ENCODE peak calls at places on chromosomes 11 and 22, in five cellular contexts. One of them, this sample, is unnamed.

GRCh38 chr11:6609502-6610015 is 2.5 kb downstream of the TAF10 start:
- DNase-seq in epithelial cell of esophagus: no peak
- DNase-seq in activated gamma-delta T cell treated with Interleukin-2 at 50 U/mL for 16 hours: no peak
- DNase-seq in NCI-H2081: no peak
- DNase-seq in stimulated activated CD4-positive, alpha-beta T cell treated with anti-CD3 and anti-CD28 coated beads, Interleukin-12 subunit alpha, Interleukin-12 subunit beta, amount 100 ng/mL, for 48 hours: no peak
- DNase-seq in this sample: no peak

GRCh38 chr11:2374456-2375201 is 2.5 kb upstream of the CD81 start:
- DNase-seq in epithelial cell of esophagus: no peak
- DNase-seq in activated gamma-delta T cell treated with Interleukin-2 at 50 U/mL for 16 hours: no peak
- DNase-seq in NCI-H2081: no peak
- DNase-seq in stimulated activated CD4-positive, alpha-beta T cell treated with anti-CD3 and anti-CD28 coated beads, Interleukin-12 subunit alpha, Interleukin-12 subunit beta, amount 100 ng/mL, for 48 hours: no peak
- DNase-seq in this sample: no peak

GRCh38 chr11:114819028-114819427 is 140.7 kb downstream of the NXPE2 start:
- DNase-seq in epithelial cell of esophagus: no peak
- DNase-seq in activated gamma-delta T cell treated with Interleukin-2 at 50 U/mL for 16 hours: no peak
- DNase-seq in NCI-H2081: no peak
- DNase-seq in stimulated activated CD4-positive, alpha-beta T cell treated with anti-CD3 and anti-CD28 coated beads, Interleukin-12 subunit alpha, Interleukin-12 subunit beta, amount 100 ng/mL, for 48 hours: no peak
- DNase-seq in this sample: no peak

GRCh38 chr22:49303061-49303735 is 524.5 kb downstream of the BRD1 start:
- DNase-seq in epithelial cell of esophagus: no peak
- DNase-seq in activated gamma-delta T cell treated with Interleukin-2 at 50 U/mL for 16 hours: no peak
- DNase-seq in NCI-H2081: no peak
- DNase-seq in stimulated activated CD4-positive, alpha-beta T cell treated with anti-CD3 and anti-CD28 coated beads, Interleukin-12 subunit alpha, Interleukin-12 subunit beta, amount 100 ng/mL, for 48 hours: no peak
- DNase-seq in this sample: no peak

GRCh38 chr22:17243524-17243923 is 24.3 kb upstream of the ADA2 start:
- DNase-seq in epithelial cell of esophagus: peak
- DNase-seq in activated gamma-delta T cell treated with Interleukin-2 at 50 U/mL for 16 hours: no peak
- DNase-seq in NCI-H2081: no peak
- DNase-seq in stimulated activated CD4-positive, alpha-beta T cell treated with anti-CD3 and anti-CD28 coated beads, Interleukin-12 subunit alpha, Interleukin-12 subunit beta, amount 100 ng/mL, for 48 hours: no peak
- DNase-seq in this sample: no peak

GRCh38 chr11:128196235-128196634 is 391.1 kb downstream of the ETS1 start:
- DNase-seq in epithelial cell of esophagus: no peak
- DNase-seq in activated gamma-delta T cell treated with Interleukin-2 at 50 U/mL for 16 hours: no peak
- DNase-seq in NCI-H2081: no peak
- DNase-seq in stimulated activated CD4-positive, alpha-beta T cell treated with anti-CD3 and anti-CD28 coated beads, Interleukin-12 subunit alpha, Interleukin-12 subunit beta, amount 100 ng/mL, for 48 hours: no peak
- DNase-seq in this sample: no peak

GRCh38 chr11:102451693-102452460 is 688 bp downstream of the TMEM123 start:
- DNase-seq in epithelial cell of esophagus: peak
- DNase-seq in activated gamma-delta T cell treated with Interleukin-2 at 50 U/mL for 16 hours: peak
- DNase-seq in NCI-H2081: peak
- DNase-seq in stimulated activated CD4-positive, alpha-beta T cell treated with anti-CD3 and anti-CD28 coated beads, Interleukin-12 subunit alpha, Interleukin-12 subunit beta, amount 100 ng/mL, for 48 hours: peak
- DNase-seq in this sample: peak

GRCh38 chr11:6410695-6411430 is 8.0 kb downstream of the APBB1 start:
- DNase-seq in epithelial cell of esophagus: no peak
- DNase-seq in activated gamma-delta T cell treated with Interleukin-2 at 50 U/mL for 16 hours: no peak
- DNase-seq in NCI-H2081: no peak
- DNase-seq in stimulated activated CD4-positive, alpha-beta T cell treated with anti-CD3 and anti-CD28 coated beads, Interleukin-12 subunit alpha, Interleukin-12 subunit beta, amount 100 ng/mL, for 48 hours: no peak
- DNase-seq in this sample: no peak

GRCh38 chr22:23070418-23071162 is at the start of gene GNAZ:
- DNase-seq in epithelial cell of esophagus: no peak
- DNase-seq in activated gamma-delta T cell treated with Interleukin-2 at 50 U/mL for 16 hours: no peak
- DNase-seq in NCI-H2081: no peak
- DNase-seq in stimulated activated CD4-positive, alpha-beta T cell treated with anti-CD3 and anti-CD28 coated beads, Interleukin-12 subunit alpha, Interleukin-12 subunit beta, amount 100 ng/mL, for 48 hours: no peak
- DNase-seq in this sample: peak

GRCh38 chr22:19446603-19447387 is 716 bp downstream of the C22orf39 start:
- DNase-seq in epithelial cell of esophagus: no peak
- DNase-seq in activated gamma-delta T cell treated with Interleukin-2 at 50 U/mL for 16 hours: no peak
- DNase-seq in NCI-H2081: no peak
- DNase-seq in stimulated activated CD4-positive, alpha-beta T cell treated with anti-CD3 and anti-CD28 coated beads, Interleukin-12 subunit alpha, Interleukin-12 subunit beta, amount 100 ng/mL, for 48 hours: no peak
- DNase-seq in this sample: peak

GRCh38 chr11:8354622-8355417 is 91.1 kb upstream of the LMO1 start:
- DNase-seq in epithelial cell of esophagus: peak
- DNase-seq in activated gamma-delta T cell treated with Interleukin-2 at 50 U/mL for 16 hours: no peak
- DNase-seq in NCI-H2081: peak
- DNase-seq in stimulated activated CD4-positive, alpha-beta T cell treated with anti-CD3 and anti-CD28 coated beads, Interleukin-12 subunit alpha, Interleukin-12 subunit beta, amount 100 ng/mL, for 48 hours: no peak
- DNase-seq in this sample: no peak

GRCh38 chr22:32987081-32987631 is 71.0 kb downstream of the SYN3 start:
- DNase-seq in epithelial cell of esophagus: peak
- DNase-seq in activated gamma-delta T cell treated with Interleukin-2 at 50 U/mL for 16 hours: no peak
- DNase-seq in NCI-H2081: no peak
- DNase-seq in stimulated activated CD4-positive, alpha-beta T cell treated with anti-CD3 and anti-CD28 coated beads, Interleukin-12 subunit alpha, Interleukin-12 subunit beta, amount 100 ng/mL, for 48 hours: no peak
- DNase-seq in this sample: no peak

GRCh38 chr11:123030517-123030916 is 31.4 kb downstream of the HSPA8 start:
- DNase-seq in epithelial cell of esophagus: no peak
- DNase-seq in activated gamma-delta T cell treated with Interleukin-2 at 50 U/mL for 16 hours: no peak
- DNase-seq in NCI-H2081: no peak
- DNase-seq in stimulated activated CD4-positive, alpha-beta T cell treated with anti-CD3 and anti-CD28 coated beads, Interleukin-12 subunit alpha, Interleukin-12 subunit beta, amount 100 ng/mL, for 48 hours: no peak
- DNase-seq in this sample: no peak

GRCh38 chr11:134049303-134049702 is 19.6 kb upstream of the JAM3 start:
- DNase-seq in epithelial cell of esophagus: no peak
- DNase-seq in activated gamma-delta T cell treated with Interleukin-2 at 50 U/mL for 16 hours: no peak
- DNase-seq in NCI-H2081: no peak
- DNase-seq in stimulated activated CD4-positive, alpha-beta T cell treated with anti-CD3 and anti-CD28 coated beads, Interleukin-12 subunit alpha, Interleukin-12 subunit beta, amount 100 ng/mL, for 48 hours: no peak
- DNase-seq in this sample: peak

GRCh38 chr11:10304495-10305261 is at the start of gene ADM:
- DNase-seq in epithelial cell of esophagus: peak
- DNase-seq in activated gamma-delta T cell treated with Interleukin-2 at 50 U/mL for 16 hours: peak
- DNase-seq in NCI-H2081: peak
- DNase-seq in stimulated activated CD4-positive, alpha-beta T cell treated with anti-CD3 and anti-CD28 coated beads, Interleukin-12 subunit alpha, Interleukin-12 subunit beta, amount 100 ng/mL, for 48 hours: no peak
- DNase-seq in this sample: peak

GRCh38 chr11:30488304-30488998 is 97.7 kb downstream of the MPPED2 start:
- DNase-seq in epithelial cell of esophagus: peak
- DNase-seq in activated gamma-delta T cell treated with Interleukin-2 at 50 U/mL for 16 hours: no peak
- DNase-seq in NCI-H2081: peak
- DNase-seq in stimulated activated CD4-positive, alpha-beta T cell treated with anti-CD3 and anti-CD28 coated beads, Interleukin-12 subunit alpha, Interleukin-12 subunit beta, amount 100 ng/mL, for 48 hours: no peak
- DNase-seq in this sample: no peak

GRCh38 chr11:63505857-63506528 is at the start of gene LGALS12:
- DNase-seq in epithelial cell of esophagus: no peak
- DNase-seq in activated gamma-delta T cell treated with Interleukin-2 at 50 U/mL for 16 hours: no peak
- DNase-seq in NCI-H2081: no peak
- DNase-seq in stimulated activated CD4-positive, alpha-beta T cell treated with anti-CD3 and anti-CD28 coated beads, Interleukin-12 subunit alpha, Interleukin-12 subunit beta, amount 100 ng/mL, for 48 hours: no peak
- DNase-seq in this sample: no peak

GRCh38 chr11:32602657-32603410 is 19.2 kb downstream of the EIF3M start:
- DNase-seq in epithelial cell of esophagus: no peak
- DNase-seq in activated gamma-delta T cell treated with Interleukin-2 at 50 U/mL for 16 hours: no peak
- DNase-seq in NCI-H2081: no peak
- DNase-seq in stimulated activated CD4-positive, alpha-beta T cell treated with anti-CD3 and anti-CD28 coated beads, Interleukin-12 subunit alpha, Interleukin-12 subunit beta, amount 100 ng/mL, for 48 hours: no peak
- DNase-seq in this sample: no peak

GRCh38 chr11:74550991-74551753 is 41.2 kb upstream of the POLD3 start:
- DNase-seq in epithelial cell of esophagus: no peak
- DNase-seq in activated gamma-delta T cell treated with Interleukin-2 at 50 U/mL for 16 hours: no peak
- DNase-seq in NCI-H2081: no peak
- DNase-seq in stimulated activated CD4-positive, alpha-beta T cell treated with anti-CD3 and anti-CD28 coated beads, Interleukin-12 subunit alpha, Interleukin-12 subunit beta, amount 100 ng/mL, for 48 hours: no peak
- DNase-seq in this sample: no peak

GRCh38 chr11:111465400-111465799 is 46.8 kb downstream of the BTG4 start:
- DNase-seq in epithelial cell of esophagus: peak
- DNase-seq in activated gamma-delta T cell treated with Interleukin-2 at 50 U/mL for 16 hours: no peak
- DNase-seq in NCI-H2081: no peak
- DNase-seq in stimulated activated CD4-positive, alpha-beta T cell treated with anti-CD3 and anti-CD28 coated beads, Interleukin-12 subunit alpha, Interleukin-12 subunit beta, amount 100 ng/mL, for 48 hours: no peak
- DNase-seq in this sample: no peak

GRCh38 chr11:747176-748006 is at the start of gene TALDO1:
- DNase-seq in epithelial cell of esophagus: peak
- DNase-seq in activated gamma-delta T cell treated with Interleukin-2 at 50 U/mL for 16 hours: peak
- DNase-seq in NCI-H2081: peak
- DNase-seq in stimulated activated CD4-positive, alpha-beta T cell treated with anti-CD3 and anti-CD28 coated beads, Interleukin-12 subunit alpha, Interleukin-12 subunit beta, amount 100 ng/mL, for 48 hours: peak
- DNase-seq in this sample: peak

GRCh38 chr11:41878158-41878557 is 418.7 kb upstream of the LRRC4C start:
- DNase-seq in epithelial cell of esophagus: peak
- DNase-seq in activated gamma-delta T cell treated with Interleukin-2 at 50 U/mL for 16 hours: no peak
- DNase-seq in NCI-H2081: no peak
- DNase-seq in stimulated activated CD4-positive, alpha-beta T cell treated with anti-CD3 and anti-CD28 coated beads, Interleukin-12 subunit alpha, Interleukin-12 subunit beta, amount 100 ng/mL, for 48 hours: no peak
- DNase-seq in this sample: no peak

GRCh38 chr22:18067548-18068341 is 10.0 kb upstream of the PEX26 start:
- DNase-seq in epithelial cell of esophagus: no peak
- DNase-seq in activated gamma-delta T cell treated with Interleukin-2 at 50 U/mL for 16 hours: no peak
- DNase-seq in NCI-H2081: no peak
- DNase-seq in stimulated activated CD4-positive, alpha-beta T cell treated with anti-CD3 and anti-CD28 coated beads, Interleukin-12 subunit alpha, Interleukin-12 subunit beta, amount 100 ng/mL, for 48 hours: no peak
- DNase-seq in this sample: no peak

This sample was measured in activated T-cell treated with anti-CD3 and anti-CD28 coated beads, Interleukin-2, amount 50 U/mL, for 1 hour.